ENCODE peak calls at places on chromosomes 2 and 18, in four cellular contexts. One of them, this sample, is unnamed.

GRCh38 chr18:916562-916961 is 11.9 kb downstream of the ADCYAP1 start:
- DNase-seq in cardiac fibroblast: no peak
- DNase-seq in activated CD4-positive, alpha-beta T cell treated with anti-CD3 and anti-CD28 coated beads, Interleukin-2, amount 10 ng/mL, durations not matched to agents 24 days and 14 days: no peak
- DNase-seq in BJ: no peak
- DNase-seq in this sample: no peak

GRCh38 chr2:235937936-235938335 is 230.2 kb downstream of the GBX2 start:
- DNase-seq in cardiac fibroblast: no peak
- DNase-seq in BJ: no peak
- DNase-seq in activated CD4-positive, alpha-beta T cell treated with anti-CD3 and anti-CD28 coated beads, Interleukin-2, amount 10 ng/mL, durations not matched to agents 24 days and 14 days: no peak
- DNase-seq in this sample: no peak

GRCh38 chr2:219457784-219458369 is 23.2 kb downstream of the SPEG start:
- DNase-seq in activated CD4-positive, alpha-beta T cell treated with anti-CD3 and anti-CD28 coated beads, Interleukin-2, amount 10 ng/mL, durations not matched to agents 24 days and 14 days: peak
- DNase-seq in cardiac fibroblast: no peak
- DNase-seq in BJ: no peak
- DNase-seq in this sample: no peak

GRCh38 chr2:36459725-36460137 is 104.2 kb downstream of the CRIM1 start:
- DNase-seq in BJ: no peak
- DNase-seq in activated CD4-positive, alpha-beta T cell treated with anti-CD3 and anti-CD28 coated beads, Interleukin-2, amount 10 ng/mL, durations not matched to agents 24 days and 14 days: no peak
- DNase-seq in cardiac fibroblast: peak
- DNase-seq in this sample: no peak

GRCh38 chr2:180077295-180077906 is 70.3 kb upstream of the CWC22 start:
- DNase-seq in cardiac fibroblast: peak
- DNase-seq in activated CD4-positive, alpha-beta T cell treated with anti-CD3 and anti-CD28 coated beads, Interleukin-2, amount 10 ng/mL, durations not matched to agents 24 days and 14 days: no peak
- DNase-seq in BJ: peak
- DNase-seq in this sample: peak

GRCh38 chr2:240227538-240228428 is 87.3 kb upstream of the OTOS start:
- DNase-seq in activated CD4-positive, alpha-beta T cell treated with anti-CD3 and anti-CD28 coated beads, Interleukin-2, amount 10 ng/mL, durations not matched to agents 24 days and 14 days: no peak
- DNase-seq in BJ: no peak
- DNase-seq in cardiac fibroblast: no peak
- DNase-seq in this sample: no peak

GRCh38 chr2:206765242-206766056 is at the start of the genes FASTKD2 and MDH1B:
- DNase-seq in BJ: peak
- DNase-seq in cardiac fibroblast: peak
- DNase-seq in activated CD4-positive, alpha-beta T cell treated with anti-CD3 and anti-CD28 coated beads, Interleukin-2, amount 10 ng/mL, durations not matched to agents 24 days and 14 days: peak
- DNase-seq in this sample: peak

GRCh38 chr2:29189052-29189451 is 73.8 kb downstream of the CLIP4 start:
- DNase-seq in activated CD4-positive, alpha-beta T cell treated with anti-CD3 and anti-CD28 coated beads, Interleukin-2, amount 10 ng/mL, durations not matched to agents 24 days and 14 days: no peak
- DNase-seq in cardiac fibroblast: no peak
- DNase-seq in BJ: no peak
- DNase-seq in this sample: no peak

GRCh38 chr18:37252854-37253396 is 312.7 kb downstream of the CELF4 start:
- DNase-seq in cardiac fibroblast: no peak
- DNase-seq in activated CD4-positive, alpha-beta T cell treated with anti-CD3 and anti-CD28 coated beads, Interleukin-2, amount 10 ng/mL, durations not matched to agents 24 days and 14 days: no peak
- DNase-seq in BJ: no peak
- DNase-seq in this sample: no peak

GRCh38 chr2:14677039-14677438 is 44.5 kb downstream of the LRATD1 start:
- DNase-seq in BJ: no peak
- DNase-seq in cardiac fibroblast: peak
- DNase-seq in activated CD4-positive, alpha-beta T cell treated with anti-CD3 and anti-CD28 coated beads, Interleukin-2, amount 10 ng/mL, durations not matched to agents 24 days and 14 days: peak
- DNase-seq in this sample: no peak

GRCh38 chr2:105834931-105835330 is 90.2 kb downstream of the NCK2 start:
- DNase-seq in BJ: no peak
- DNase-seq in activated CD4-positive, alpha-beta T cell treated with anti-CD3 and anti-CD28 coated beads, Interleukin-2, amount 10 ng/mL, durations not matched to agents 24 days and 14 days: no peak
- DNase-seq in cardiac fibroblast: peak
- DNase-seq in this sample: no peak

GRCh38 chr2:229712125-229712524 is 2.2 kb downstream of the DNER start:
- DNase-seq in activated CD4-positive, alpha-beta T cell treated with anti-CD3 and anti-CD28 coated beads, Interleukin-2, amount 10 ng/mL, durations not matched to agents 24 days and 14 days: no peak
- DNase-seq in BJ: no peak
- DNase-seq in cardiac fibroblast: peak
- DNase-seq in this sample: no peak

GRCh38 chr2:102041351-102041750 is 49.6 kb downstream of the IL1R2 start:
- DNase-seq in activated CD4-positive, alpha-beta T cell treated with anti-CD3 and anti-CD28 coated beads, Interleukin-2, amount 10 ng/mL, durations not matched to agents 24 days and 14 days: no peak
- DNase-seq in cardiac fibroblast: peak
- DNase-seq in BJ: no peak
- DNase-seq in this sample: no peak

GRCh38 chr2:120108049-120108448 is 95.2 kb downstream of the EPB41L5 start:
- DNase-seq in cardiac fibroblast: peak
- DNase-seq in BJ: peak
- DNase-seq in activated CD4-positive, alpha-beta T cell treated with anti-CD3 and anti-CD28 coated beads, Interleukin-2, amount 10 ng/mL, durations not matched to agents 24 days and 14 days: no peak
- DNase-seq in this sample: peak